ENCODE peak calls at places on chromosomes 12 and 14, in five cellular contexts. Z is upper lobe of left lung, M is HFFc6, O is H9, H is AG09309. P is an unnamed sample.

GRCh38 chr14:69535230-69535848 is 39.3 kb downstream of the CCDC177 start:
- DNase-seq in Z (no peak), M (peak), O (peak), H (peak), P (no peak)

GRCh38 chr14:100159865-100160533 is 554 bp upstream of the DEGS2 start:
- DNase-seq in Z (no peak), M (no peak), O (peak), H (no peak), P (no peak)

GRCh38 chr12:26124491-26125450 is at the start of gene BHLHE41:
- DNase-seq in Z (peak), M (peak), O (peak), H (no peak), P (no peak)

GRCh38 chr14:74913986-74914573 is 9.0 kb downstream of the RPS6KL1 start:
- DNase-seq in Z (no peak), M (peak), O (peak), H (peak), P (no peak)

GRCh38 chr14:38189930-38190726 is 17.6 kb upstream of the SSTR1 start:
- DNase-seq in Z (no peak), M (no peak), O (no peak), H (no peak), P (no peak)

GRCh38 chr12:110373025-110373876 is 30.3 kb downstream of the ANAPC7 start:
- DNase-seq in Z (no peak), M (no peak), O (no peak), H (no peak), P (no peak)

GRCh38 chr14:69877492-69877891 is 1.7 kb upstream of the SMOC1 start:
- DNase-seq in Z (no peak), M (no peak), O (no peak), H (no peak), P (no peak)

GRCh38 chr14:53151867-53152626 is 1.1 kb downstream of the DDHD1 start:
- DNase-seq in Z (peak), M (peak), O (peak), H (no peak), P (peak)

GRCh38 chr12:21813125-21813524 is 38.6 kb upstream of the KCNJ8 start:
- DNase-seq in Z (no peak), M (no peak), O (no peak), H (no peak), P (no peak)

GRCh38 chr12:23484238-23484637 is 465.2 kb downstream of the SOX5 start:
- DNase-seq in Z (no peak), M (no peak), O (no peak), H (no peak), P (no peak)

GRCh38 chr12:30166416-30166815 is 382.7 kb upstream of the TMTC1 start:
- DNase-seq in Z (no peak), M (no peak), O (no peak), H (no peak), P (no peak)

GRCh38 chr14:105485720-105486332 is 860 bp upstream of the CRIP1 start:
- DNase-seq in Z (peak), M (no peak), O (peak), H (no peak), P (no peak)

GRCh38 chr14:23183479-23183878 is at the start of gene SLC7A8:
- DNase-seq in Z (peak), M (no peak), O (peak), H (no peak), P (no peak)

GRCh38 chr14:78747809-78748208 is 577.6 kb downstream of the NRXN3 start:
- DNase-seq in Z (no peak), M (no peak), O (no peak), H (no peak), P (no peak)

GRCh38 chr14:21902561-21903199 is 229.1 kb upstream of the OR4E1 start:
- DNase-seq in Z (no peak), M (no peak), O (peak), H (no peak), P (no peak)

GRCh38 chr12:68281685-68282084 is 28.3 kb upstream of the IL22 start:
- DNase-seq in Z (no peak), M (no peak), O (no peak), H (no peak), P (no peak)

GRCh38 chr12:84913151-84913550 is 552 bp upstream of the SLC6A15 start:
- DNase-seq in Z (no peak), M (no peak), O (peak), H (no peak), P (no peak)

GRCh38 chr12:58934528-58934927 is 14.2 kb upstream of the LRIG3 start:
- DNase-seq in Z (no peak), M (no peak), O (no peak), H (no peak), P (no peak)

GRCh38 chr12:50344775-50345174 is 51.6 kb downstream of the FAM186A start:
- DNase-seq in Z (no peak), M (no peak), O (no peak), H (no peak), P (no peak)

GRCh38 chr12:5796171-5797091 is 148.6 kb downstream of the ANO2 start:
- DNase-seq in Z (peak), M (no peak), O (peak), H (no peak), P (peak)

GRCh38 chr12:84636801-84637285 is 275.8 kb downstream of the SLC6A15 start:
- DNase-seq in Z (no peak), M (peak), O (no peak), H (no peak), P (no peak)

GRCh38 chr12:124684496-124684895 is 117.1 kb upstream of the NCOR2 start:
- DNase-seq in Z (no peak), M (no peak), O (no peak), H (no peak), P (no peak)

GRCh38 chr12:127041985-127042625 is 1224.9 kb upstream of the TMEM132C start:
- DNase-seq in Z (no peak), M (no peak), O (no peak), H (no peak), P (no peak)

GRCh38 chr14:101222362-101223090 is 319.0 kb upstream of the RTL1 start:
- DNase-seq in Z (peak), M (no peak), O (peak), H (no peak), P (no peak)

GRCh38 chr12:94831081-94831747 is 172.3 kb downstream of the NDUFA12 start:
- DNase-seq in Z (peak), M (no peak), O (no peak), H (no peak), P (no peak)

GRCh38 chr14:36816481-36816880 is 154.8 kb downstream of the PAX9 start:
- DNase-seq in Z (no peak), M (no peak), O (no peak), H (no peak), P (no peak)

GRCh38 chr12:92784356-92784755 is 81.6 kb downstream of the PLEKHG7 start:
- DNase-seq in Z (no peak), M (peak), O (no peak), H (peak), P (no peak)

GRCh38 chr12:116646901-116647300 is 87.7 kb downstream of the MAP1LC3B2 start:
- DNase-seq in Z (no peak), M (no peak), O (no peak), H (no peak), P (no peak)

GRCh38 chr12:54578778-54579177 is 9.7 kb downstream of the PPP1R1A start:
- DNase-seq in Z (no peak), M (no peak), O (no peak), H (no peak), P (no peak)

GRCh38 chr14:72907886-72908285 is 14.0 kb upstream of the DPF3 start:
- DNase-seq in Z (no peak), M (peak), O (no peak), H (no peak), P (no peak)

GRCh38 chr12:57049890-57050289 is at the start of gene MYO1A:
- DNase-seq in Z (no peak), M (peak), O (no peak), H (no peak), P (no peak)

GRCh38 chr12:82608706-82609105 is 78.0 kb upstream of the TMTC2 start:
- DNase-seq in Z (no peak), M (peak), O (no peak), H (peak), P (no peak)

GRCh38 chr14:35257809-35258208 is 34.4 kb upstream of the PSMA6 start:
- DNase-seq in Z (no peak), M (peak), O (no peak), H (peak), P (no peak)

GRCh38 chr14:35258420-35258819 is 33.8 kb upstream of the PSMA6 start:
- DNase-seq in Z (no peak), M (no peak), O (no peak), H (no peak), P (no peak)

GRCh38 chr14:35261774-35262173 is 30.4 kb upstream of the PSMA6 start:
- DNase-seq in Z (no peak), M (no peak), O (no peak), H (no peak), P (no peak)
- TF ChIP-seq CTCF in Z (peak), M (no peak), O (no peak), H (peak), P (no peak)

GRCh38 chr14:59511916-59512530 is 27.7 kb downstream of the JKAMP start:
- DNase-seq in Z (no peak), M (no peak), O (peak), H (no peak), P (no peak)
- TF ChIP-seq CTCF in Z (peak), M (peak), O (peak), H (peak), P (peak)

GRCh38 chr14:96663491-96664067 is 133.6 kb upstream of the VRK1 start:
- DNase-seq in Z (no peak), M (no peak), O (no peak), H (no peak), P (no peak)
- TF ChIP-seq CTCF in Z (no peak), M (no peak), O (no peak), H (no peak), P (no peak)

GRCh38 chr12:107130830-107131760 is 37.7 kb upstream of the CRY1 start:
- DNase-seq in Z (no peak), M (no peak), O (no peak), H (no peak), P (no peak)

GRCh38 chr12:107129315-107129930 is 36.1 kb upstream of the CRY1 start:
- DNase-seq in Z (no peak), M (no peak), O (no peak), H (no peak), P (no peak)

GRCh38 chr12:107127482-107128185 is 34.3 kb upstream of the CRY1 start:
- DNase-seq in Z (no peak), M (no peak), O (no peak), H (no peak), P (no peak)

GRCh38 chr12:107125833-107126232 is 32.5 kb upstream of the CRY1 start:
- DNase-seq in Z (no peak), M (no peak), O (no peak), H (no peak), P (no peak)

DNA sequence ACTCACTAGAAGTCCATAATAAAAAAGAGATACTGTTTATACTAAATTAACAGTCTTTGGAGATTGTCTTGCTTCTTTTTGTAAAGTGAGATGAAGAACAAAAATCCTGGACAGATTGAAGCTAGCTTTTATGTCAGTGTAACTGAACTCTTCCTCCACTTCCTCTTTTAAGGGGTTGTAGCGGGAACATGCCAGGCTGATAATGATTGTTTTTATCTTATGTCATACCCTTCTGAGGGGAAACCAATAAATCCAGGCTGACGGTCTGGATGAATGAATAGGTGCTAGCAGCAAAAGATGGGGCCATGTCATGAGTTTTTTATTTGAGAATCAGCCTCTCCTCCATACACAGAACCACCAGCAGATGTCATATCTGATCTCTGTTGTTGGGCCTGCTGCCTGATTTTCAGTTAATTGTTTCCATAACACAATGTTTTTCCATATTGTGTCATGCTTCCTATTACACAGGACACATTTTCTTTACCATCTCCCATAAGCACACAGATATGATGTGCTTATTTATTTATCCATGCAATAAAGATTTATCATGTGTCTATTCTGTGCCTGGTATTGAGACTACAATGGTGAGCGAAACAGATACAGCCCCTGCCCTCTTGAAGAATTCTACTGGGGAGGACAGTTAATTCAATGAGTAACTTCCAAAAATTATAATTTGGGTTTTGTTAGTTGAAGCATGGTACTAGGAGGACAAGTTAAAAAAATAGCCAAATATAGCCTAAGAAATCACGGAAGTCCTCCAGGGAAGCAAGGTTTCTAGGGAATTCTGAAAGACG is 33.5 kb upstream of the CRY1 start:
- DNase-seq in Z (no peak), M (peak), O (no peak), H (no peak), P (no peak)
- TF ChIP-seq CTCF in Z (no peak), M (peak), O (peak), H (peak), P (peak)

GRCh38 chr14:85056228-85056627 is 473.7 kb upstream of the FLRT2 start:
- DNase-seq in Z (no peak), M (no peak), O (no peak), H (no peak), P (no peak)
- TF ChIP-seq CTCF in Z (no peak), M (no peak), O (no peak), H (no peak), P (no peak)

DNA sequence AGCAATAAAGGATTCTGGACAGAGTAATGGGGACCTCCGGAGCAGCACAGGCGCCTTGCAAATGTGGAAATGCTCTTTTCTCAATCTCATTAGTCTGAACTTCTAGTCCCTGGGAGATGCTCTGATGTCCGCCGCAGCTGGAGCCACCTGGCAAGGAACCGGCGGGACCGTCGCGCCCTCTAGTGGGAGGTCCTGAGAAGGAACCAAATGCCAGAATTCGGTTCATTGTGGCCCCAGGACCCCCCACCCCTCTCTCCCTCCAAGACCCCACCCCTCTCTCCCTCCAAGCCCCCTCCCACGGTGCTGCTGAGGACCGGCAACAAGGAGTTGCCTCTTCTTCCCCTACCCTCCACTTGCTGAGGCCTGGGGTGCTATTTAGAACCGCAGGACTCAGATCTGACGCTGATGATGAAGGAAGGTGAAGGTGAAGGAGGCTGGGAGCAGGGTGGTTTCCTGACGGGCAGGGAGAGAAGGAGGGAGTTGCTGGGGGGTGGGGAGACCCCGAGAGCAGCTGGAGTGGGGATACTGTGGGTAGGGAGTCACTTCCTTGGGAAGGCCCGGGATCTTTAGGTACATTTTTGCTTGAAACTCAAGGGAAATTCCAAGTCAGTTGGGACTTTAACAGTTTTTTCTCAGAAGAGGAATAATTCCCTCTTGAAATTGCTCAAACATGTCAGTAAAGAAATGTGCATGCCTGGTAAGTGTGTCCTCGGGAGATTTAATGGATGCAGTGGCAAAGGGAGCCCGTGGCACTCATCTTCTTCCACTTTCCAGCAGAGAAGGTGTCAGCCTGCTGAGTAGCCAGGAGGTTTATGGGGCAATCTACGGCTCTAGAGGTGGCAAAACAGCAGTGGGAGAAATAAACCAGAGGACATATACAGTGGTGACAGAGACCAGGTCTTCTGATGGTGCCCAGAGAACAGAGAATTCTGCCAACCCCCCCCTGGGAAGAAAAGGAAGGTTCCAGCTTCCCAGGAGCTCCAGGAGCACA is 42.6 kb downstream of the SMIM41 start:
- DNase-seq in Z (peak), M (peak), O (peak), H (no peak), P (no peak)
- TF ChIP-seq CTCF in Z (peak), M (peak), O (peak), H (peak), P (peak)

GRCh38 chr14:50530358-50530757 is 2.0 kb downstream of the MAP4K5 start:
- DNase-seq in Z (no peak), M (peak), O (no peak), H (no peak), P (no peak)

GRCh38 chr14:50527970-50528369 is 4.4 kb downstream of the MAP4K5 start:
- DNase-seq in Z (no peak), M (peak), O (no peak), H (no peak), P (no peak)

GRCh38 chr14:50530794-50531193 is 1.6 kb downstream of the MAP4K5 start:
- DNase-seq in Z (no peak), M (no peak), O (no peak), H (no peak), P (no peak)

GRCh38 chr14:50531595-50532501 is 521 bp downstream of the MAP4K5 start:
- DNase-seq in Z (peak), M (no peak), O (peak), H (no peak), P (peak)

GRCh38 chr14:50529288-50530179 is 2.8 kb downstream of the MAP4K5 start:
- DNase-seq in Z (no peak), M (no peak), O (no peak), H (no peak), P (no peak)
- TF ChIP-seq CTCF in Z (no peak), M (no peak), O (no peak), H (no peak), P (no peak)